ENCODE peak calls at places on chromosomes 1 and 21, in nine cellular contexts. One of them, this sample, is unnamed.

GRCh38 chr1:18632711-18633427 is 2.2 kb downstream of the PAX7 start:
- DNase-seq in mammary epithelial cell: no peak
- DNase-seq in foreskin fibroblast: no peak
- DNase-seq in kidney tubule cell: no peak
- DNase-seq in skeletal muscle cell: no peak
- DNase-seq in endodermal cell: peak
- DNase-seq in K562: no peak
- DNase-seq in AG04450: no peak
- DNase-seq in tibial nerve: no peak
- DNase-seq in this sample: no peak

GRCh38 chr1:224427346-224427745 is 7.3 kb downstream of the WDR26 start:
- DNase-seq in endodermal cell: no peak
- DNase-seq in K562: no peak
- DNase-seq in tibial nerve: no peak
- DNase-seq in mammary epithelial cell: peak
- DNase-seq in skeletal muscle cell: peak
- DNase-seq in AG04450: no peak
- DNase-seq in kidney tubule cell: no peak
- DNase-seq in foreskin fibroblast: peak
- DNase-seq in this sample: peak

GRCh38 chr1:186250529-186250928 is 124.5 kb downstream of the TPR start:
- DNase-seq in mammary epithelial cell: no peak
- DNase-seq in foreskin fibroblast: no peak
- DNase-seq in AG04450: no peak
- DNase-seq in K562: no peak
- DNase-seq in tibial nerve: no peak
- DNase-seq in skeletal muscle cell: no peak
- DNase-seq in endodermal cell: no peak
- DNase-seq in kidney tubule cell: no peak
- DNase-seq in this sample: no peak

GRCh38 chr21:42560517-42561179 is 47.0 kb downstream of the SLC37A1 start:
- DNase-seq in AG04450: no peak
- DNase-seq in skeletal muscle cell: no peak
- DNase-seq in foreskin fibroblast: no peak
- DNase-seq in tibial nerve: no peak
- DNase-seq in K562: no peak
- DNase-seq in kidney tubule cell: no peak
- DNase-seq in mammary epithelial cell: no peak
- DNase-seq in endodermal cell: no peak
- DNase-seq in this sample: no peak

GRCh38 chr1:6873298-6874015 is 88.2 kb downstream of the CAMTA1 start:
- DNase-seq in mammary epithelial cell: no peak
- DNase-seq in tibial nerve: no peak
- DNase-seq in AG04450: no peak
- DNase-seq in K562: no peak
- DNase-seq in skeletal muscle cell: no peak
- DNase-seq in kidney tubule cell: no peak
- DNase-seq in endodermal cell: no peak
- DNase-seq in foreskin fibroblast: no peak
- DNase-seq in this sample: no peak

GRCh38 chr1:193058529-193059281 is 455 bp downstream of the UCHL5 start:
- DNase-seq in foreskin fibroblast: peak
- DNase-seq in tibial nerve: peak
- DNase-seq in kidney tubule cell: peak
- DNase-seq in K562: peak
- DNase-seq in skeletal muscle cell: no peak
- DNase-seq in endodermal cell: no peak
- DNase-seq in AG04450: no peak
- DNase-seq in mammary epithelial cell: peak
- DNase-seq in this sample: no peak

GRCh38 chr1:238675241-238675640 is 711.1 kb upstream of the CHRM3 start:
- DNase-seq in endodermal cell: no peak
- DNase-seq in kidney tubule cell: no peak
- DNase-seq in AG04450: no peak
- DNase-seq in mammary epithelial cell: no peak
- DNase-seq in foreskin fibroblast: no peak
- DNase-seq in skeletal muscle cell: no peak
- DNase-seq in tibial nerve: no peak
- DNase-seq in K562: no peak
- DNase-seq in this sample: no peak

GRCh38 chr1:85894651-85895050 is 186.4 kb upstream of the ZNHIT6 start:
- DNase-seq in K562: no peak
- DNase-seq in tibial nerve: peak
- DNase-seq in endodermal cell: peak
- DNase-seq in mammary epithelial cell: no peak
- DNase-seq in AG04450: peak
- DNase-seq in kidney tubule cell: peak
- DNase-seq in skeletal muscle cell: no peak
- DNase-seq in foreskin fibroblast: peak
- DNase-seq in this sample: peak

GRCh38 chr1:53183277-53183990 is 13.2 kb upstream of the CPT2 start:
- DNase-seq in kidney tubule cell: no peak
- DNase-seq in K562: peak
- DNase-seq in mammary epithelial cell: no peak
- DNase-seq in AG04450: peak
- DNase-seq in foreskin fibroblast: peak
- DNase-seq in tibial nerve: peak
- DNase-seq in skeletal muscle cell: no peak
- DNase-seq in endodermal cell: no peak
- DNase-seq in this sample: no peak

GRCh38 chr1:52216907-52217458 is 75.1 kb downstream of the ZFYVE9 start:
- DNase-seq in K562: no peak
- DNase-seq in AG04450: no peak
- DNase-seq in kidney tubule cell: no peak
- DNase-seq in skeletal muscle cell: no peak
- DNase-seq in foreskin fibroblast: no peak
- DNase-seq in mammary epithelial cell: no peak
- DNase-seq in tibial nerve: no peak
- DNase-seq in endodermal cell: no peak
- DNase-seq in this sample: no peak

GRCh38 chr1:3625151-3625907 is 514 bp downstream of the TPRG1L start:
- DNase-seq in skeletal muscle cell: no peak
- DNase-seq in endodermal cell: peak
- DNase-seq in K562: peak
- DNase-seq in tibial nerve: no peak
- DNase-seq in kidney tubule cell: peak
- DNase-seq in mammary epithelial cell: peak
- DNase-seq in foreskin fibroblast: no peak
- DNase-seq in AG04450: no peak
- DNase-seq in this sample: no peak

GRCh38 chr1:59856725-59857338 is 42.1 kb downstream of the HOOK1 start:
- DNase-seq in foreskin fibroblast: no peak
- DNase-seq in skeletal muscle cell: no peak
- DNase-seq in AG04450: no peak
- DNase-seq in kidney tubule cell: peak
- DNase-seq in tibial nerve: no peak
- DNase-seq in K562: no peak
- DNase-seq in endodermal cell: peak
- DNase-seq in mammary epithelial cell: no peak
- DNase-seq in this sample: no peak

GRCh38 chr1:239858058-239858457 is 233.6 kb upstream of the FMN2 start:
- DNase-seq in tibial nerve: no peak
- DNase-seq in skeletal muscle cell: peak
- DNase-seq in mammary epithelial cell: peak
- DNase-seq in foreskin fibroblast: no peak
- DNase-seq in kidney tubule cell: peak
- DNase-seq in endodermal cell: no peak
- DNase-seq in K562: no peak
- DNase-seq in AG04450: no peak
- DNase-seq in this sample: no peak

GRCh38 chr1:111618953-111619634 is 495 bp upstream of the RAP1A start:
- DNase-seq in mammary epithelial cell: peak
- DNase-seq in foreskin fibroblast: no peak
- DNase-seq in endodermal cell: peak
- DNase-seq in tibial nerve: no peak
- DNase-seq in K562: no peak
- DNase-seq in AG04450: no peak
- DNase-seq in kidney tubule cell: peak
- DNase-seq in skeletal muscle cell: no peak
- DNase-seq in this sample: no peak

GRCh38 chr1:165073402-165074007 is 283.0 kb downstream of the LMX1A start:
- DNase-seq in skeletal muscle cell: peak
- DNase-seq in K562: peak
- DNase-seq in tibial nerve: no peak
- DNase-seq in foreskin fibroblast: peak
- DNase-seq in mammary epithelial cell: peak
- DNase-seq in kidney tubule cell: peak
- DNase-seq in endodermal cell: no peak
- DNase-seq in AG04450: peak
- DNase-seq in this sample: no peak

GRCh38 chr1:78687914-78688313 is 38.3 kb downstream of the IFI44 start:
- DNase-seq in foreskin fibroblast: peak
- DNase-seq in mammary epithelial cell: peak
- DNase-seq in endodermal cell: no peak
- DNase-seq in tibial nerve: no peak
- DNase-seq in skeletal muscle cell: no peak
- DNase-seq in AG04450: no peak
- DNase-seq in kidney tubule cell: peak
- DNase-seq in K562: no peak
- DNase-seq in this sample: no peak

GRCh38 chr1:15186846-15187151 is 33.3 kb downstream of the TMEM51 start:
- DNase-seq in foreskin fibroblast: no peak
- DNase-seq in AG04450: no peak
- DNase-seq in tibial nerve: no peak
- DNase-seq in mammary epithelial cell: no peak
- DNase-seq in kidney tubule cell: no peak
- DNase-seq in K562: no peak
- DNase-seq in skeletal muscle cell: no peak
- DNase-seq in endodermal cell: peak
- DNase-seq in this sample: no peak

GRCh38 chr1:54857066-54857660 is 29.8 kb downstream of the DHCR24 start:
- DNase-seq in foreskin fibroblast: no peak
- DNase-seq in mammary epithelial cell: no peak
- DNase-seq in endodermal cell: peak
- DNase-seq in AG04450: no peak
- DNase-seq in K562: no peak
- DNase-seq in kidney tubule cell: no peak
- DNase-seq in skeletal muscle cell: no peak
- DNase-seq in tibial nerve: no peak
- DNase-seq in this sample: no peak

GRCh38 chr1:100724281-100724680 is 4.7 kb downstream of the VCAM1 start:
- DNase-seq in mammary epithelial cell: no peak
- DNase-seq in AG04450: no peak
- DNase-seq in kidney tubule cell: no peak
- DNase-seq in K562: no peak
- DNase-seq in endodermal cell: no peak
- DNase-seq in tibial nerve: no peak
- DNase-seq in skeletal muscle cell: no peak
- DNase-seq in foreskin fibroblast: no peak
- DNase-seq in this sample: no peak

GRCh38 chr1:71068325-71069240 is 12.3 kb downstream of the ZRANB2 start:
- DNase-seq in endodermal cell: no peak
- DNase-seq in skeletal muscle cell: no peak
- DNase-seq in mammary epithelial cell: no peak
- DNase-seq in kidney tubule cell: no peak
- DNase-seq in tibial nerve: no peak
- DNase-seq in K562: no peak
- DNase-seq in AG04450: no peak
- DNase-seq in foreskin fibroblast: no peak
- DNase-seq in this sample: no peak

GRCh38 chr1:171566467-171566866 is 55.6 kb upstream of the MYOCOS start:
- DNase-seq in foreskin fibroblast: no peak
- DNase-seq in K562: no peak
- DNase-seq in mammary epithelial cell: no peak
- DNase-seq in kidney tubule cell: no peak
- DNase-seq in AG04450: no peak
- DNase-seq in skeletal muscle cell: no peak
- DNase-seq in tibial nerve: no peak
- DNase-seq in endodermal cell: no peak
- DNase-seq in this sample: no peak

GRCh38 chr21:45130324-45130774 is 56.0 kb downstream of the ADARB1 start:
- DNase-seq in mammary epithelial cell: peak
- DNase-seq in AG04450: no peak
- DNase-seq in foreskin fibroblast: no peak
- DNase-seq in kidney tubule cell: no peak
- DNase-seq in skeletal muscle cell: no peak
- DNase-seq in K562: no peak
- DNase-seq in endodermal cell: no peak
- DNase-seq in tibial nerve: no peak
- DNase-seq in this sample: peak

GRCh38 chr1:98388431-98388830 is 273.1 kb upstream of the SNX7 start:
- DNase-seq in kidney tubule cell: peak
- DNase-seq in K562: no peak
- DNase-seq in foreskin fibroblast: peak
- DNase-seq in mammary epithelial cell: peak
- DNase-seq in AG04450: peak
- DNase-seq in tibial nerve: peak
- DNase-seq in endodermal cell: no peak
- DNase-seq in skeletal muscle cell: peak
- DNase-seq in this sample: no peak

GRCh38 chr1:229171934-229172333 is 99.0 kb upstream of the RAB4A start:
- DNase-seq in AG04450: no peak
- DNase-seq in tibial nerve: no peak
- DNase-seq in kidney tubule cell: no peak
- DNase-seq in skeletal muscle cell: no peak
- DNase-seq in foreskin fibroblast: no peak
- DNase-seq in endodermal cell: no peak
- DNase-seq in mammary epithelial cell: no peak
- DNase-seq in K562: no peak
- DNase-seq in this sample: no peak